ENCODE peak calls at places on chromosome 18, in nine cellular contexts. N is neural progenitor cell, E is suprapubic skin, B is fibroblast of pulmonary artery, K is fibroblast of the aortic adventitia, W is GM12865, Z is sigmoid colon, G is WERI-Rb-1, I is bronchial epithelial cell. T is an unnamed sample.

GRCh38 chr18:9808530-9809241 is 77.1 kb upstream of the TXNDC2 start:
- DNase-seq in B (peak; percentile 50), Z (peak; percentile 86), G (no peak), N (peak; percentile 53), I (no peak), E (no peak), W (no peak), K (peak; percentile 68), T (peak; percentile 45)

GRCh38 chr18:3578621-3579020 is 128.6 kb downstream of the TGIF1 start:
- DNase-seq in I (peak; percentile 86), K (no peak), W (no peak), Z (no peak), E (no peak), G (no peak), B (no peak), N (no peak), T (peak; percentile 78)

GRCh38 chr18:44098551-44099098 is 582.1 kb upstream of the SETBP1 start:
- DNase-seq in K (peak; percentile 70), I (peak; percentile 30), W (peak; percentile 14), E (no peak), G (peak; percentile 10), N (peak; percentile 39), Z (no peak), B (peak; percentile 56), T (peak; percentile 48)

GRCh38 chr18:54924948-54925347 is 34.3 kb downstream of the CCDC68 start:
- DNase-seq in Z (no peak), G (no peak), I (peak; percentile 78), K (peak; percentile 24), E (no peak), N (no peak), B (peak; percentile 18), W (no peak), T (peak; percentile 47)

GRCh38 chr18:48536516-48536915 is 2.3 kb upstream of the CTIF start:
- DNase-seq in I (no peak), W (no peak), G (no peak), E (peak; percentile 66), K (no peak), N (no peak), B (no peak), Z (no peak), T (no peak)

GRCh38 chr18:79604205-79604912 is 75.2 kb upstream of the CTDP1 start:
- DNase-seq in G (no peak), N (no peak), E (no peak), I (no peak), Z (peak; percentile 46), W (no peak), B (no peak), K (no peak), T (no peak)

GRCh38 chr18:49023938-49024341 is 73.2 kb upstream of the SMAD7 start:
- DNase-seq in N (no peak), K (no peak), B (no peak), W (no peak), G (no peak), E (peak; percentile 47), Z (no peak), I (no peak), T (no peak)

GRCh38 chr18:44826418-44827259 is 146.0 kb downstream of the SETBP1 start:
- DNase-seq in E (peak; percentile 83), N (peak; percentile 77), K (peak; percentile 96), G (no peak), I (peak; percentile 80), W (no peak), B (peak; percentile 97), Z (peak; percentile 95), T (peak; percentile 85)

GRCh38 chr18:48003426-48004349 is 73.2 kb upstream of the SMAD2 start:
- DNase-seq in G (no peak), W (no peak), E (no peak), B (peak; percentile 67), K (peak; percentile 39), N (no peak), Z (no peak), I (peak; percentile 62), T (peak; percentile 33)

GRCh38 chr18:717003-717402 is 4.6 kb upstream of the ENOSF1 start:
- DNase-seq in N (no peak), B (no peak), K (no peak), E (no peak), I (no peak), Z (no peak), G (no peak), W (no peak), T (no peak)
- H3K4me3 ChIP-seq in N (no peak overlapping the region), B (no peak overlapping the region), K (no peak overlapping the region), E (no peak overlapping the region), I (no peak overlapping the region), Z (no peak overlapping the region), G (no peak overlapping the region), W (no peak overlapping the region), T (no peak overlapping the region)

GRCh38 chr18:2027026-2027425 is 544.3 kb downstream of the METTL4 start:
- DNase-seq in I (no peak), G (no peak), W (no peak), B (no peak), N (no peak), K (no peak), E (no peak), Z (no peak), T (no peak)
- TF ChIP-seq CTCF in I (no peak), G (no peak), W (no peak), B (no peak), N (no peak), K (no peak), E (no peak), Z (no peak), T (no peak)

GRCh38 chr18:57048859-57049258 is 98.0 kb upstream of the BOD1L2 start:
- DNase-seq in E (no peak), N (no peak), Z (no peak), G (no peak), I (no peak), B (no peak), W (no peak), K (no peak), T (no peak)
- H3K4me3 ChIP-seq in E (no peak overlapping the region), N (no peak overlapping the region), Z (no peak overlapping the region), G (no peak overlapping the region), I (no peak overlapping the region), B (no peak overlapping the region), W (no peak overlapping the region), K (no peak overlapping the region), T (no peak overlapping the region)

GRCh38 chr18:76380791-76381405 is 114.1 kb downstream of the ZNF516 start:
- DNase-seq in E (peak; percentile 73), W (no peak), I (no peak), K (no peak), N (peak; percentile 72), Z (peak; percentile 64), G (no peak), B (no peak), T (peak; percentile 17)
- TF ChIP-seq CTCF in E (peak; percentile 24), W (peak; percentile 39), I (peak; percentile 59), K (peak; percentile 48), N (peak; percentile 78), Z (peak; percentile 64), G (peak; percentile 52), B (peak; percentile 42), T (peak; percentile 63)

GRCh38 chr18:13539050-13539449 is 187.3 kb downstream of the FAM210A start:
- DNase-seq in I (no peak), E (no peak), K (no peak), W (no peak), N (no peak), G (no peak), B (no peak), Z (no peak), T (no peak)
- H3K4me3 ChIP-seq in I (no peak overlapping the region), E (no peak overlapping the region), K (no peak overlapping the region), W (no peak overlapping the region), N (no peak overlapping the region), G (no peak overlapping the region), B (no peak overlapping the region), Z (no peak overlapping the region), T (no peak overlapping the region)

DNA sequence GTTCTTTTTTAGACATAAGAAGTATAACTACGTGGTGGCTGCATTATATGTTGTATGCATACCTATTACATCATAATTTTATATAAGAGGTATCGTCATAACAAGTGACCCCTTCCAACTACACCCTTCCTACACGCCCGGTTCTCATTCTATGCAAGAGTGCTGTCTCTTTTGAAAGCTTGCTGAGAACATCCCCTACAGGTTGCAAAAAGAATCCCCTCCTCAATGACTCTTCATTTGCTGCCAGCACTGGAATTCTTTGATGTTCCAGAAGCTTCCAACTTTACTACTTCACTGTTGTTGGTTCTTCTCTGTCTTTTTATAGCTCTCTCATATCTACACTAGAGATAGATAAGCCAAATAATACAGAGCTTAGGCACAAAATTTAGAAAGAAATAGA is 66.4 kb downstream of the CDH7 start:
- DNase-seq in B (no peak), Z (no peak), G (no peak), I (no peak), W (no peak), N (peak; percentile 9), E (no peak), K (no peak), T (no peak)
- TF ChIP-seq CTCF in B (no peak), Z (no peak), G (no peak), I (no peak), W (no peak), N (peak; percentile 15), E (no peak), K (no peak), T (no peak)

DNA sequence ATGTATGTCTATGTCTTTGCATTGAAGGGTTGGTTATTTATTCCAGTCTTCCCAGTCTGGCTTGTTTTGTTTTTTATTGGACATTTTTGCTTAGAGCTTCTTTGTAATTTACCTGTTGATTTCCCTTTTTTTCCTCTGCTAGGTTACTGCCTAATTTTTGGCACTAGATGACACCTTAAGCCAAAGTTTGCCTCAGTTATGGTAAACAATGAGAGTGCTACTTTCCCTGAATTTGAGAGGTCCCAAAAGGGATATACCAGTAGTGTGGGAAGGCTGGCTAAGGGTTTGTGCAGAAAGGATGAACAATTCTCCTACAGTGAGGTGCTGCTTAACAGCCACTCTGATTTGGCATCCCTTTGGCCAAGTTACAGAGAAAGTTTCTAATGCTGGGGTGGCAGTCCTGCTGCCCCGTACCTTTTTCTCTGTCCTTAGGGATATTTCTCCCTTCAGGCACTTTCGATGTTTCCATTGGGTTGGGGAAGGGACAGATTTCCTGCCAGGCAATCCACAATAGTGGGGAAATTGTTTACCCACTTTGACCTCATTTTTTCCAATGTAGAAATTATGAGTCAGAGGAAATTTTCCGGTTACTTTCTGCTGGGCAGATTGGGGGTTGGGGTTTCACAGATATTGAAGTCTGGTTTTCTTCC is 354.9 kb downstream of the PTPRM start:
- DNase-seq in G (no peak), K (peak; percentile 50), N (no peak), Z (no peak), I (peak; percentile 90), E (no peak), B (peak; percentile 82), W (no peak), T (peak; percentile 80)
- H3K4me3 ChIP-seq in G (no peak overlapping the region), K (no peak overlapping the region), N (no peak overlapping the region), Z (no peak overlapping the region), I (no peak overlapping the region), E (no peak overlapping the region), B (no peak overlapping the region), W (no peak overlapping the region), T (no peak overlapping the region)

DNA sequence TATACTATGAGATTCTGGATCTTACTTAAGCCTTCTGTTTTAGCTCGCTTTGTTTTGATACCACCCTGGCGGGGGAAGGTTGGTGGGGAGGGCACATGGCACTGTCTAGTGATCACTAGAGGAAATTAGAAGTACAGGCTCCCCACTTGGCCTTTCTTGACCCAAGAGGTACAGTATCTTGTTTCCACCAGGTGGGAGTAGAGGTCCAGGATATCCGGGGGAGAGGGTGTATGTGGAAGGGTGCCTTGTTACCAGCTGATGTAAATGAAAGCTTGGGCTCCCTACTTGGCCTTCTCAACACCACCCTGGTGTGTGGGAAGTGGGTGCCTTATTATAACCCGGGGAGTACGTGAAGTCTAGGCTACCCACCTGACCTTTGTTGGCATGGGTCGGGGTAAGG is 7.5 kb downstream of the GALNT1 start:
- DNase-seq in W (peak; percentile 71), B (no peak), N (peak; percentile 35), K (no peak), G (peak; percentile 19), E (no peak), Z (no peak), I (no peak), T (peak; percentile 17)
- TF ChIP-seq CTCF in W (peak; percentile 24), B (no peak), N (peak; percentile 30), K (no peak), G (no peak), E (no peak), Z (no peak), I (no peak), T (no peak)